ENCODE peak calls at places on chromosomes 4 and X, in eight cellular contexts. D is thyroid gland, C is body of pancreas, M is lung, X is uterus, B is heart right ventricle, I is tibial artery, F is lower lobe of right lung. J is an unnamed sample.

GRCh38 chrX:11757729-11758399 is at the start of gene MSL3:
- DNase-seq in I (peak; percentile 79), D (peak; percentile 72), M (peak; percentile 53), C (peak; percentile 52), F (peak; percentile 76), X (peak; percentile 63), B (peak; percentile 67), J (peak; percentile 92)

GRCh38 chrX:140503714-140504351 is 1.0 kb downstream of the SOX3 start:
- DNase-seq in B (peak; percentile 18), X (no peak), F (no peak), C (peak; percentile 3), I (no peak), M (no peak), D (peak; percentile 34), J (peak; percentile 79)

GRCh38 chr4:2217726-2218125 is 24.2 kb downstream of the HAUS3 start:
- DNase-seq in D (no peak), B (no peak), X (no peak), C (no peak), I (no peak), F (no peak), M (no peak), J (no peak)

GRCh38 chr4:113603926-113604325 is 157.6 kb downstream of the CAMK2D start:
- DNase-seq in X (no peak), M (no peak), C (no peak), D (no peak), I (no peak), F (no peak), B (no peak), J (no peak)

GRCh38 chrX:116384406-116384805 is 52.0 kb upstream of the SLC6A14 start:
- DNase-seq in F (no peak), D (no peak), X (no peak), M (no peak), C (no peak), B (no peak), I (no peak), J (no peak)

GRCh38 chr4:12555011-12555410 is 929.1 kb downstream of the RAB28 start:
- DNase-seq in M (no peak), B (no peak), C (no peak), I (no peak), F (no peak), D (no peak), X (no peak), J (peak; percentile 44)

GRCh38 chr4:30743897-30744296 is 23.7 kb downstream of the PCDH7 start:
- DNase-seq in X (no peak), D (no peak), B (no peak), M (no peak), C (no peak), F (no peak), I (no peak), J (no peak)

GRCh38 chr4:3009422-3009821 is 46.1 kb downstream of the GRK4 start:
- DNase-seq in C (peak; percentile 27), B (no peak), M (no peak), D (no peak), I (no peak), F (no peak), X (no peak), J (no peak)

GRCh38 chr4:184410748-184411147 is 63.6 kb downstream of the IRF2 start:
- DNase-seq in X (no peak), M (no peak), I (no peak), B (no peak), C (no peak), F (no peak), D (no peak), J (no peak)

GRCh38 chr4:150155391-150155790 is 77.1 kb downstream of the DCLK2 start:
- DNase-seq in M (no peak), B (no peak), F (no peak), C (no peak), X (no peak), I (no peak), D (no peak), J (no peak)

GRCh38 chr4:150152764-150153163 is 74.5 kb downstream of the DCLK2 start:
- DNase-seq in B (no peak), D (no peak), X (no peak), F (no peak), M (no peak), I (no peak), C (no peak), J (no peak)

GRCh38 chr4:150149381-150149780 is 71.1 kb downstream of the DCLK2 start:
- DNase-seq in F (no peak), X (no peak), D (no peak), B (no peak), M (no peak), I (no peak), C (no peak), J (no peak)

GRCh38 chr4:150145950-150146340 is 67.7 kb downstream of the DCLK2 start:
- DNase-seq in F (no peak), D (no peak), B (no peak), X (no peak), M (no peak), C (no peak), I (no peak), J (no peak)

DNA sequence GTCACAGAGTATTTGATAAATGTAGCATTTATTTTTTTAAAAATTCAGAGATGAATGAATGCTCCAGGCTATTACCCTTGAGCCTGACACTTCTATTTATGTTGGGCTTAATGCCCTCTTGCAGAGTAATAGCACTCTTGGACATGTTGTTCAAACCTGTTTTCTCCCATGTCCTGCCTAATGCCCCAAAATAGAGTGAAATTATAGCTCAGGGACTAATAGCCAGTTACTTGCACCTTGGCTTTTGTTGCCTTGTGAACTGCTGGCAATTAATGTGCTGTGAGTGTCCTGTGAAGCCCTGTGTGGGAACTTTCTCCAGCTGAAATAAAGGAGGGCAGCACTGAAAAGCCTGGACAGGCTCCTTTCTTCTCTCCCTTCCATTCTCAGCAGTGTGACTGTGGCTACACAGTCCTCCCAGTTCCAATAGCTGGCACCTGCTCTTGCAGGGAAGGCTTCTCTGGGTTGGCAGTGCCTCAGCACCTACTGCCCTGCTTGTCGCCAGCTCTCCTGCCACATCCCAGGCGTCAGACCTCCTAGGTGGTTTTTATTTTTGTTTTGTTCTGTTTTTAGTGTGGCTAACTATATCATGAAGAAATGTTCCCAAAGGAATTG is 72.4 kb downstream of the DCLK2 start:
- DNase-seq in B (peak; percentile 32), D (no peak), X (no peak), F (no peak), M (no peak), I (no peak), C (no peak), J (no peak)
- H3K4me1 ChIP-seq in B (peaks cover 51% of the 10 kb centered on the region), D (no peaks in the 10 kb centered on the region), X (no peaks in the 10 kb centered on the region), F (peaks cover 4% of the 10 kb centered on the region), M (peaks cover 7% of the 10 kb centered on the region), I (no peaks in the 10 kb centered on the region), C (no peaks in the 10 kb centered on the region), J (peaks cover 2% of the 10 kb centered on the region)

GRCh38 chrX:37786666-37787337 is 6.9 kb downstream of the CYBB start:
- DNase-seq in X (no peak), F (no peak), D (no peak), M (no peak), B (no peak), I (no peak), C (no peak), J (no peak)
- H3K4me1 ChIP-seq in X (no peaks in the 10 kb centered on the region), F (no peaks in the 10 kb centered on the region), D (no peaks in the 10 kb centered on the region), M (no peaks in the 10 kb centered on the region), B (no peaks in the 10 kb centered on the region), I (no peaks in the 10 kb centered on the region), C (no peaks in the 10 kb centered on the region), J (no peaks in the 10 kb centered on the region)

GRCh38 chr4:48038666-48039065 is 22.1 kb downstream of the NIPAL1 start:
- DNase-seq in C (no peak), B (no peak), M (no peak), D (no peak), I (no peak), X (no peak), F (no peak), J (no peak)
- H3K4me1 ChIP-seq in C (peaks cover 11% of the 10 kb centered on the region), B (no peaks in the 10 kb centered on the region), M (no peaks in the 10 kb centered on the region), D (no peaks in the 10 kb centered on the region), I (no peaks in the 10 kb centered on the region), X (no peaks in the 10 kb centered on the region), F (no peaks in the 10 kb centered on the region), J (peaks cover 2% of the 10 kb centered on the region)

DNA sequence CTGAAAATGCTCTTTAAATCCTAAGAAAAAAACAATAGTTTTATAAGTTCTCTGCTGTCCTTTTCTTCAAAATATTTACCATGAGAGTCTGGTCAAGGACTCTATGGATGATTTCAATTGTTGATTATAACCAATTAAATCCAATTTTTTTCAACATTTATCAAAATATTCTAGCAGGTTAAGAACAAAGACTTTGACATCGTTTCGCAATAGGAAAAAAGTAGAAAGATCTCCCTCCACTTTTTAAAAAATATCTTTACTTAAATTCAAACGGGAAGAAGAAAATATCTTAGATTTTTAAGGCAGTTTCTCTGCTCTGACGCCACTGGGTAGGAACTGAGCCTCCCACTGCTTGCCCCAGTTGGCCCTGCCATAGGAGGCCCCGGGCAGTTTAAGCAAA is 44.7 kb upstream of the TMEM154 start:
- DNase-seq in D (no peak), X (no peak), I (no peak), B (no peak), M (no peak), C (no peak), F (no peak), J (no peak)
- H3K4me1 ChIP-seq in D (no peaks in the 10 kb centered on the region), X (no peaks in the 10 kb centered on the region), I (no peaks in the 10 kb centered on the region), B (no peaks in the 10 kb centered on the region), M (no peaks in the 10 kb centered on the region), C (no peaks in the 10 kb centered on the region), F (no peaks in the 10 kb centered on the region), J (no peaks in the 10 kb centered on the region)

GRCh38 chr4:176782191-176782590 is 10.5 kb downstream of the VEGFC start:
- DNase-seq in B (no peak), X (no peak), F (no peak), M (no peak), D (peak; percentile 21), I (no peak), C (no peak), J (no peak)
- H3K4me1 ChIP-seq in B (peaks cover 23% of the 10 kb centered on the region), X (no peaks in the 10 kb centered on the region), F (peaks cover 4% of the 10 kb centered on the region), M (peaks cover 8% of the 10 kb centered on the region), D (peaks cover 54% of the 10 kb centered on the region), I (no peaks in the 10 kb centered on the region), C (no peaks in the 10 kb centered on the region), J (no peaks in the 10 kb centered on the region)

GRCh38 chr4:156347412-156348075 is 393.9 kb upstream of the CTSO start:
- DNase-seq in C (no peak), F (no peak), D (no peak), I (no peak), X (no peak), M (no peak), B (no peak), J (no peak)
- H3K4me1 ChIP-seq in C (no peaks in the 10 kb centered on the region), F (no peaks in the 10 kb centered on the region), D (no peaks in the 10 kb centered on the region), I (no peaks in the 10 kb centered on the region), X (no peaks in the 10 kb centered on the region), M (no peaks in the 10 kb centered on the region), B (no peaks in the 10 kb centered on the region), J (no peaks in the 10 kb centered on the region)

DNA sequence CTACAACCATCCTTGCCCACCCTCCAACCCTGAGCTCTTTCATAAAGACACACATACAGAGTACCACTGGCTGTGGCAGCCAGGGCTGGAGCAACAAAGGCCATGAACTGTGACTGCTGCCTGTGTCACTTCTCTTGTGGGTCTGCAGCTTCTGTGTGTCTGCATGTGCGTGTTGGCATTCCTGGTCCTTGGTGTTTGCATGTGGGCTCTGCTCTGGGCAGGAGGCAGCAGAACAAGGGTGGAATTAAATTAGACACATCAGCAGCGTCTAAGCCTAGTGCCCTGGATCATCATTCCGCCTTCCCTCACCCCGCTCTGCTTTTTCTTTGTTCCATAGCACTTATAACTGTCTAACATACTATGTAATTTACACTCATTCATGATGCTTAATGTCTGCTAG is 157.7 kb downstream of the MGST2 start:
- DNase-seq in F (no peak), M (no peak), X (no peak), I (no peak), B (no peak), D (no peak), C (no peak), J (no peak)
- H3K4me1 ChIP-seq in F (no peaks in the 10 kb centered on the region), M (peaks cover 9% of the 10 kb centered on the region), X (no peaks in the 10 kb centered on the region), I (no peaks in the 10 kb centered on the region), B (peaks cover 19% of the 10 kb centered on the region), D (no peaks in the 10 kb centered on the region), C (no peaks in the 10 kb centered on the region), J (no peaks in the 10 kb centered on the region)

J was measured in aorta.